ENCODE peak calls at places on chromosomes 12 and 14, in five cellular contexts. X is Panc1; G is GM23248; F is coronary artery; M is effector memory CD4-positive, alpha-beta T cell. O is an unnamed sample.

GRCh38 chr12:63945777-63946176 is 101.3 kb downstream of the SRGAP1 start:
- DNase-seq in X (no peak), G (no peak), F (no peak), M (no peak), O (no peak)

GRCh38 chr14:76514599-76514998 is 138.7 kb downstream of the ESRRB start:
- DNase-seq in X (no peak), G (peak), F (no peak), M (no peak), O (no peak)

GRCh38 chr14:56858422-56858821 is 48.1 kb upstream of the OTX2 start:
- DNase-seq in X (no peak), G (no peak), F (no peak), M (no peak), O (no peak)

GRCh38 chr12:131095826-131096680 is 142.3 kb downstream of the ADGRD1 start:
- DNase-seq in X (no peak), G (no peak), F (peak), M (no peak), O (no peak)

GRCh38 chr12:68450947-68451260 is 118.7 kb upstream of the MDM1 start:
- DNase-seq in X (no peak), G (peak), F (no peak), M (no peak), O (no peak)

GRCh38 chr12:33795536-33795935 is 226.8 kb upstream of the ALG10 start:
- DNase-seq in X (no peak), G (no peak), F (no peak), M (no peak), O (no peak)

GRCh38 chr14:105378199-105378598 is 20.1 kb upstream of the TEX22 start:
- DNase-seq in X (no peak), G (no peak), F (no peak), M (no peak), O (no peak)

GRCh38 chr14:51448831-51449665 is 202.7 kb upstream of the FRMD6 start:
- DNase-seq in X (no peak), G (peak), F (no peak), M (no peak), O (peak)

GRCh38 chr12:86134571-86134970 is 121.6 kb downstream of the MGAT4C start:
- DNase-seq in X (no peak), G (peak), F (no peak), M (no peak), O (no peak)

GRCh38 chr14:100019156-100019882 is 45.9 kb upstream of the EVL start:
- DNase-seq in X (no peak), G (no peak), F (no peak), M (no peak), O (no peak)

GRCh38 chr14:26163761-26164160 is 434.1 kb downstream of the NOVA1 start:
- DNase-seq in X (no peak), G (peak), F (no peak), M (no peak), O (no peak)

GRCh38 chr12:51027342-51027835 is 1.2 kb upstream of the SLC11A2 start:
- DNase-seq in X (no peak), G (no peak), F (no peak), M (no peak), O (no peak)

GRCh38 chr14:53022593-53022992 is 71.7 kb upstream of the FERMT2 start:
- DNase-seq in X (no peak), G (peak), F (no peak), M (no peak), O (no peak)

GRCh38 chr14:69692542-69693053 is 74.3 kb upstream of the SRSF5 start:
- DNase-seq in X (no peak), G (no peak), F (no peak), M (no peak), O (no peak)

GRCh38 chr12:85588221-85588620 is 248.0 kb downstream of the RASSF9 start:
- DNase-seq in X (no peak), G (no peak), F (no peak), M (no peak), O (no peak)

GRCh38 chr12:113988064-113988451 is 21.9 kb upstream of the RBM19 start:
- DNase-seq in X (no peak), G (no peak), F (no peak), M (no peak), O (no peak)

GRCh38 chr14:100076133-100076532 is 10.9 kb downstream of the EVL start:
- DNase-seq in X (no peak), G (peak), F (no peak), M (no peak), O (no peak)

GRCh38 chr14:104514156-104514848 is 65.3 kb upstream of the C14orf180 start:
- DNase-seq in X (no peak), G (no peak), F (no peak), M (no peak), O (no peak)

GRCh38 chr14:101849640-101850039 is 88.1 kb downstream of the PPP2R5C start:
- DNase-seq in X (no peak), G (no peak), F (no peak), M (no peak), O (no peak)

GRCh38 chr12:47087088-47087688 is 7.4 kb upstream of the AMIGO2 start:
- DNase-seq in X (no peak), G (no peak), F (no peak), M (no peak), O (no peak)

GRCh38 chr14:39946796-39947195 is 514.6 kb upstream of the FBXO33 start:
- DNase-seq in X (no peak), G (no peak), F (no peak), M (no peak), O (no peak)

GRCh38 chr12:62588916-62589315 is 122.3 kb downstream of the MON2 start:
- DNase-seq in X (no peak), G (peak), F (no peak), M (no peak), O (peak)

DNA sequence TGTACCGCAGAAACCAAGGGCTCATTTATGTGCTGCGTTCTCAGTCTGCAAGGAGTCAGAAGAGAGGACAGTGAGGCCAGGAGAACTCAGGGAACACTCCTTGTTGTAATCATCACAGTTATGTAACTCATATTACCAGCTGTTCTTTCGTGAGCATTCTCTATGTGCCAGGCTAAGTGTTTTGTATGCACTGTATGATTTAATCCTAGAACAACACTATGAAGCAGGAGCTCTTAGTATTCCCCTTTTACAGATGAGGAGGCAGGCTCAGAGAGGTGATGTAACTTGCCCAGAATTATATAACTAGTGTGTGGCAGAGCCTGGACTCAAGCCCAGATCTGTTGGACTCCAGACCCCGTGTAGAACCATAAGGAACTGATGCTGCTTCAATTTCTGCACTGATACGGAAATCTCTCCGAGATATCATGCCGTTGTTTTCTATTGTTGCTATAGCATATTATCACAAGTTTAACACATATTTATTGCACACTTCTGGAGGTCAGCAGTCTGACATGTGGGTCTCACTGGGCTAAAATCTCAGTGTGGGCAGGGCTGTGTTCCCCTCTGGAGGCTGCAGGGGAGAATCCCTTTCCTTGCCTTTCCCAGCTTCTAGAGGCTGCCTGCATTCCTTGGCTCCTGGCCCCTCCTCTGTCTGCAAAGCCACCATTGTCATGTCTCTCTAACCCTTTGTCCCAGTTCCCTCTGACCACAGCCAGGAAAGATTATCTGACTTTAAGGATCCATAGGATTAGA is 16.3 kb upstream of the CD9 start:
- DNase-seq in X (no peak), G (peak), F (peak), M (no peak), O (no peak)
- H3K27ac ChIP-seq in X (no peak), G (no peak), F (peak), M (no peak), O (no peak)

GRCh38 chr12:83642205-83642604 is 955.5 kb downstream of the TMTC2 start:
- DNase-seq in X (no peak), G (no peak), F (no peak), M (no peak), O (no peak)
- H3K4me3 ChIP-seq in X (no peak), G (no peak), F (no peak), M (no peak), O (no peak)

DNA sequence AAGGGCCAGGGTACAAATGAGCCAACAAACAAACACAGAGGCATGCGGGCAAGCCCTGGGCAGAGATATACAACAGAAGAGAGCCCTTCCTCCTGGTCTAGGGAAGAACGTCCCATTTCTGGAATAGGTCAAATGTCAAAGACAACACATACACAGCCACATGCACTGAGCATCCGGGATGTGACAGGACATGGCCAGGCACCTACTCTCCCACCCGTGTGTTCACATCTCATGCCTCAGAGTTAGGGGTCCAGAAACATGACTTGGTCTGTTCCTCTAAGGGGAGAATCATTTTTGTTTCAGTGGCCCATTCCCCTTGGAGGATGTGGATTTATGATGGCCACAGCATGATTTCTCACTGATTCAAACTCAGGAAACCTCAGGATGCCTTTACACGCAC is 801 bp upstream of the ASB2 start:
- DNase-seq in X (no peak), G (no peak), F (no peak), M (no peak), O (no peak)
- H3K27ac ChIP-seq in X (no peak), G (no peak), F (peak), M (no peak), O (peak)

GRCh38 chr12:19979584-19979983 is 388.8 kb upstream of the PDE3A start:
- DNase-seq in X (no peak), G (no peak), F (no peak), M (no peak), O (no peak)
- H3K4me3 ChIP-seq in X (no peak), G (no peak), F (no peak), M (no peak), O (no peak)

O was measured in AG04450.